ENCODE peak calls at places on chromosomes 12 and 14, in six cellular contexts. One of them, this sample, is unnamed.

GRCh38 chr12:76308866-76309265 is 39.3 kb downstream of the BBS10 start:
- DNase-seq in psoas muscle: no peak
- DNase-seq in AG09319: peak
- DNase-seq in suprapubic skin: no peak
- DNase-seq in mucosa of descending colon: no peak
- DNase-seq in dorsolateral prefrontal cortex: no peak
- DNase-seq in this sample: no peak

GRCh38 chr14:26841361-26841760 is 243.5 kb upstream of the NOVA1 start:
- DNase-seq in psoas muscle: no peak
- DNase-seq in AG09319: no peak
- DNase-seq in dorsolateral prefrontal cortex: no peak
- DNase-seq in mucosa of descending colon: no peak
- DNase-seq in suprapubic skin: no peak
- DNase-seq in this sample: no peak

GRCh38 chr12:130655010-130655409 is 61.1 kb downstream of the RIMBP2 start:
- DNase-seq in psoas muscle: no peak
- DNase-seq in suprapubic skin: no peak
- DNase-seq in mucosa of descending colon: peak
- DNase-seq in AG09319: no peak
- DNase-seq in dorsolateral prefrontal cortex: no peak
- DNase-seq in this sample: no peak

GRCh38 chr12:49619286-49619685 is 4.1 kb upstream of the PRPF40B start:
- DNase-seq in AG09319: no peak
- DNase-seq in psoas muscle: no peak
- DNase-seq in dorsolateral prefrontal cortex: no peak
- DNase-seq in suprapubic skin: no peak
- DNase-seq in mucosa of descending colon: no peak
- DNase-seq in this sample: no peak

GRCh38 chr14:76975865-76976622 is 52.5 kb downstream of the IRF2BPL start:
- DNase-seq in dorsolateral prefrontal cortex: no peak
- DNase-seq in mucosa of descending colon: no peak
- DNase-seq in AG09319: no peak
- DNase-seq in psoas muscle: no peak
- DNase-seq in suprapubic skin: no peak
- DNase-seq in this sample: no peak

GRCh38 chr12:54008260-54008552 is 579 bp upstream of the HOXC8 start:
- DNase-seq in psoas muscle: peak
- DNase-seq in dorsolateral prefrontal cortex: no peak
- DNase-seq in AG09319: no peak
- DNase-seq in mucosa of descending colon: no peak
- DNase-seq in suprapubic skin: no peak
- DNase-seq in this sample: no peak

GRCh38 chr14:103488071-103488470 is 34.6 kb downstream of the CKB start:
- DNase-seq in AG09319: no peak
- DNase-seq in dorsolateral prefrontal cortex: no peak
- DNase-seq in mucosa of descending colon: no peak
- DNase-seq in suprapubic skin: no peak
- DNase-seq in psoas muscle: no peak
- DNase-seq in this sample: no peak

GRCh38 chr14:34826661-34827060 is 48.5 kb downstream of the BAZ1A start:
- DNase-seq in dorsolateral prefrontal cortex: no peak
- DNase-seq in AG09319: no peak
- DNase-seq in mucosa of descending colon: no peak
- DNase-seq in suprapubic skin: no peak
- DNase-seq in psoas muscle: no peak
- DNase-seq in this sample: no peak

GRCh38 chr12:32535260-32535999 is 136.1 kb downstream of the FGD4 start:
- DNase-seq in AG09319: no peak
- DNase-seq in dorsolateral prefrontal cortex: peak
- DNase-seq in psoas muscle: peak
- DNase-seq in mucosa of descending colon: peak
- DNase-seq in suprapubic skin: peak
- DNase-seq in this sample: no peak

GRCh38 chr12:133202493-133203343 is 21.4 kb downstream of the ZNF268 start:
- DNase-seq in mucosa of descending colon: no peak
- DNase-seq in psoas muscle: no peak
- DNase-seq in suprapubic skin: no peak
- DNase-seq in AG09319: no peak
- DNase-seq in dorsolateral prefrontal cortex: no peak
- DNase-seq in this sample: no peak

GRCh38 chr14:78902010-78902623 is 731.9 kb downstream of the NRXN3 start:
- DNase-seq in AG09319: no peak
- DNase-seq in suprapubic skin: no peak
- DNase-seq in psoas muscle: no peak
- DNase-seq in mucosa of descending colon: peak
- DNase-seq in dorsolateral prefrontal cortex: peak
- DNase-seq in this sample: no peak

GRCh38 chr14:54776361-54777001 is 126.1 kb downstream of the GCH1 start:
- DNase-seq in dorsolateral prefrontal cortex: no peak
- DNase-seq in suprapubic skin: no peak
- DNase-seq in psoas muscle: peak
- DNase-seq in AG09319: peak
- DNase-seq in mucosa of descending colon: peak
- DNase-seq in this sample: peak

GRCh38 chr12:1630081-1630826 is 1.2 kb downstream of the WNT5B start:
- DNase-seq in suprapubic skin: no peak
- DNase-seq in AG09319: no peak
- DNase-seq in mucosa of descending colon: peak
- DNase-seq in psoas muscle: peak
- DNase-seq in dorsolateral prefrontal cortex: no peak
- DNase-seq in this sample: no peak
- TF ChIP-seq CTCF in suprapubic skin: peak
- TF ChIP-seq CTCF in AG09319: peak
- TF ChIP-seq CTCF in mucosa of descending colon: no peak
- TF ChIP-seq CTCF in psoas muscle: peak
- TF ChIP-seq CTCF in dorsolateral prefrontal cortex: peak
- TF ChIP-seq CTCF in this sample: no peak

DNA sequence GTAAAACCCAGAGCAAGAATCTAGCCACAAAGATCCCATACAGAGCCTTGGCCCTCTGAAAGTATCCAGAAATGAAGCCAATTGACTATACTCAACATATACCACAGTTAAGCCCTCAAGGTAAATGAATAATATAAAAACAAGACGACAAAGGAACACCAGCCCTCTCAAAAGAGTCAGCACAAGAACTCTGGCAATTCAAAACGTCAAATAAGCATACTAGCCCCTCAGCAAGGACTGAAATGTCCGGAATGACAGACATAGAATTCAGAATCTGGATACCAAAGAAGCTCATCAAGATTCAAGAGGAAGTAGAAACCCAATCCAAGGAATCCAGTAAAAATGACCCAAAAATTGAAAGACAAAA is 49.9 kb downstream of the GTF2A1 start:
- DNase-seq in AG09319: no peak
- DNase-seq in dorsolateral prefrontal cortex: no peak
- DNase-seq in psoas muscle: no peak
- DNase-seq in mucosa of descending colon: no peak
- DNase-seq in suprapubic skin: no peak
- DNase-seq in this sample: no peak
- TF ChIP-seq CTCF in AG09319: no peak
- TF ChIP-seq CTCF in dorsolateral prefrontal cortex: no peak
- TF ChIP-seq CTCF in psoas muscle: no peak
- TF ChIP-seq CTCF in mucosa of descending colon: no peak
- TF ChIP-seq CTCF in suprapubic skin: no peak
- TF ChIP-seq CTCF in this sample: peak

GRCh38 chr12:6867407-6868210 is at the start of gene TPI1:
- DNase-seq in psoas muscle: peak
- DNase-seq in AG09319: peak
- DNase-seq in suprapubic skin: no peak
- DNase-seq in dorsolateral prefrontal cortex: peak
- DNase-seq in mucosa of descending colon: peak
- DNase-seq in this sample: peak
- TF ChIP-seq CTCF in psoas muscle: no peak
- TF ChIP-seq CTCF in AG09319: no peak
- TF ChIP-seq CTCF in suprapubic skin: no peak
- TF ChIP-seq CTCF in dorsolateral prefrontal cortex: no peak
- TF ChIP-seq CTCF in mucosa of descending colon: no peak
- TF ChIP-seq CTCF in this sample: no peak

GRCh38 chr14:70714055-70714550 is 72.4 kb downstream of the TTC9 start:
- DNase-seq in dorsolateral prefrontal cortex: no peak
- DNase-seq in AG09319: peak
- DNase-seq in psoas muscle: no peak
- DNase-seq in suprapubic skin: no peak
- DNase-seq in mucosa of descending colon: peak
- DNase-seq in this sample: peak
- TF ChIP-seq CTCF in dorsolateral prefrontal cortex: peak
- TF ChIP-seq CTCF in AG09319: peak
- TF ChIP-seq CTCF in psoas muscle: peak
- TF ChIP-seq CTCF in suprapubic skin: peak
- TF ChIP-seq CTCF in mucosa of descending colon: peak
- TF ChIP-seq CTCF in this sample: peak

DNA sequence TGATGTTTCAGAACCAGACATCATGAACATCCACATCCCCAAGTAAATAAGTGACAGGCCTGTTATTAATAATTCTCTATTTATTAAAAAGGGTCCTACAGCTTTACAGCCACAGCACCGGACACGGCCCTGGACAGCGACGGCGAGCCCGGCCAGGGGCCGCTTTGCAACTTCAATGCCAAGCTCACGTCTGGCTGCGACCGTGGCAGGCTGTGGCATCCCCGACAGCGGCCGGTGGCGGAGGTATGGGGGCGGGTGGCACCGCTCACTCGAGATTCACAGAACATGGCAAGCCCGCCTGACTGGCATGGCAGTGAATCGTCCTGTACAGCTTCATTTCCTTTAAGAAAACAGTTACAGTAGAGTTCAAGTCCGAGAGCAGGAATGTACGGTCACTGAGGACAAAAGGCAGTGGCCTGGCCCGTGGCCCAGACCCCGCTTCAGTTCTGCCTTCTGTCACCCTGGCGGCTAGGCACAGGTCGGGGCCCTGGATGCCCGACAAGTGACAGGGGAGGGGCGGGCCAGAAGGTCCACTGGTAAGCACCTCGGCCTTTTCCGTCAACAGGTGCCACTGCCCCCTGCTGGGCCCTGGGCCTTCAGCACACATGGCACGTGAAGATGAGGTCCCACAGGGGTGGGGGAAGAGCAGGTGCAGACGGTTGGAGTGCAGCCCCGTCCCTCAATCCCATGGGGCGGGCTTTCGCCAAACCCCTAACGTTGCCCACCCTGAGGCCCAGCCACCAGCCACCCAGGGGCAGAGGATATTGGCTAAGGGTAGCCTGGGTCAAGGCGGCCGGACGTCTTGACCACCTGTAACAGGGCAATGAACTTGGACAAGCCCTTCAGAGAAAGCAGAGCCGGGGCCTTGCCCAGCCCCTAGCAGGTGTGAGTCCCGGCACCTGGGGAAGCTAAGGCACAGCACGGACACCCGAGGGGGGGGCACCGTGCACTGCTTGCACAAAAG is 30.3 kb downstream of the HIP1R start:
- DNase-seq in AG09319: no peak
- DNase-seq in psoas muscle: no peak
- DNase-seq in suprapubic skin: peak
- DNase-seq in mucosa of descending colon: peak
- DNase-seq in dorsolateral prefrontal cortex: peak
- DNase-seq in this sample: no peak
- TF ChIP-seq CTCF in AG09319: peak
- TF ChIP-seq CTCF in psoas muscle: no peak
- TF ChIP-seq CTCF in suprapubic skin: peak
- TF ChIP-seq CTCF in mucosa of descending colon: no peak
- TF ChIP-seq CTCF in dorsolateral prefrontal cortex: no peak
- TF ChIP-seq CTCF in this sample: peak

GRCh38 chr14:31271648-31272047 is 64.1 kb upstream of the HECTD1 start:
- DNase-seq in suprapubic skin: no peak
- DNase-seq in AG09319: no peak
- DNase-seq in psoas muscle: no peak
- DNase-seq in dorsolateral prefrontal cortex: no peak
- DNase-seq in mucosa of descending colon: no peak
- DNase-seq in this sample: no peak

GRCh38 chr14:31268216-31268615 is 60.6 kb upstream of the HECTD1 start:
- DNase-seq in suprapubic skin: no peak
- DNase-seq in psoas muscle: no peak
- DNase-seq in mucosa of descending colon: no peak
- DNase-seq in dorsolateral prefrontal cortex: no peak
- DNase-seq in AG09319: peak
- DNase-seq in this sample: no peak

GRCh38 chr14:31266437-31267331 is 59.1 kb upstream of the HECTD1 start:
- DNase-seq in dorsolateral prefrontal cortex: no peak
- DNase-seq in mucosa of descending colon: no peak
- DNase-seq in suprapubic skin: no peak
- DNase-seq in psoas muscle: no peak
- DNase-seq in AG09319: no peak
- DNase-seq in this sample: no peak

GRCh38 chr14:31269599-31270195 is 62.1 kb upstream of the HECTD1 start:
- DNase-seq in dorsolateral prefrontal cortex: no peak
- DNase-seq in mucosa of descending colon: no peak
- DNase-seq in suprapubic skin: no peak
- DNase-seq in AG09319: no peak
- DNase-seq in psoas muscle: no peak
- DNase-seq in this sample: no peak

GRCh38 chr14:31270196-31270772 is 62.7 kb upstream of the HECTD1 start:
- DNase-seq in suprapubic skin: no peak
- DNase-seq in psoas muscle: no peak
- DNase-seq in dorsolateral prefrontal cortex: no peak
- DNase-seq in mucosa of descending colon: peak
- DNase-seq in AG09319: no peak
- DNase-seq in this sample: no peak
- TF ChIP-seq CTCF in suprapubic skin: peak
- TF ChIP-seq CTCF in psoas muscle: no peak
- TF ChIP-seq CTCF in dorsolateral prefrontal cortex: no peak
- TF ChIP-seq CTCF in mucosa of descending colon: no peak
- TF ChIP-seq CTCF in AG09319: peak
- TF ChIP-seq CTCF in this sample: peak

DNA sequence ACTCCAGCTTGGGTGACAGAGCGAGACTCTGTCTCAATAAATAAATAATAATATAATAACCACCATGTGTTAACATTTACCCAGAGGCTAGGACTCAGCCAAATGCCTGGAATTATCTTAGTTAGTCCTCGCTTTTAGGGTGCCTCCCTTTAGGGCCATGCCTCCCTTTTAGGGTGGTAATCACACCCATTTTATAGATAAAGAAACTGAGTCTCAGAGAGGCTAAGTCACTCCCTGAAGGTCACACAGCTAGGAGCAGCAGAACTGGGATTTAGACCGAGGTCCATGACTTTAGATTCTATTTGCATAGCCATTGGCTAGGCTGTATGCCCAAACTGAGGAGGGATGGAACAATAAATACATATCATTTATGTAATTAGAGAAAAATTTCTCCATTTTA is 11.4 kb downstream of the TESC start:
- DNase-seq in suprapubic skin: no peak
- DNase-seq in AG09319: no peak
- DNase-seq in dorsolateral prefrontal cortex: no peak
- DNase-seq in mucosa of descending colon: no peak
- DNase-seq in psoas muscle: no peak
- DNase-seq in this sample: no peak
- TF ChIP-seq CTCF in suprapubic skin: no peak
- TF ChIP-seq CTCF in AG09319: no peak
- TF ChIP-seq CTCF in dorsolateral prefrontal cortex: no peak
- TF ChIP-seq CTCF in mucosa of descending colon: no peak
- TF ChIP-seq CTCF in psoas muscle: no peak
- TF ChIP-seq CTCF in this sample: no peak

GRCh38 chr12:113149361-113150150 is at the start of gene CFAP73:
- DNase-seq in psoas muscle: no peak
- DNase-seq in suprapubic skin: peak
- DNase-seq in AG09319: peak
- DNase-seq in dorsolateral prefrontal cortex: peak
- DNase-seq in mucosa of descending colon: peak
- DNase-seq in this sample: no peak
- TF ChIP-seq CTCF in psoas muscle: no peak
- TF ChIP-seq CTCF in suprapubic skin: no peak
- TF ChIP-seq CTCF in AG09319: no peak
- TF ChIP-seq CTCF in dorsolateral prefrontal cortex: no peak
- TF ChIP-seq CTCF in mucosa of descending colon: no peak
- TF ChIP-seq CTCF in this sample: no peak

GRCh38 chr14:29529418-29529817 is 398.2 kb downstream of the PRKD1 start:
- DNase-seq in dorsolateral prefrontal cortex: no peak
- DNase-seq in psoas muscle: no peak
- DNase-seq in AG09319: no peak
- DNase-seq in mucosa of descending colon: no peak
- DNase-seq in suprapubic skin: no peak
- DNase-seq in this sample: no peak
- TF ChIP-seq CTCF in dorsolateral prefrontal cortex: no peak
- TF ChIP-seq CTCF in psoas muscle: no peak
- TF ChIP-seq CTCF in AG09319: no peak
- TF ChIP-seq CTCF in mucosa of descending colon: no peak
- TF ChIP-seq CTCF in suprapubic skin: no peak
- TF ChIP-seq CTCF in this sample: no peak

This sample was measured in natural killer cell.